ENCODE peak calls at places on chromosomes 3 and 15, in eight cellular contexts. F is left ventricle myocardium inferior, D is BJ, E is AG04449, O is brain microvascular endothelial cell, Q is hepatocyte, A is endothelial cell, H is AG09319. L is an unnamed sample.

GRCh38 chr15:44584162-44584749 is 47.3 kb downstream of the EIF3J start:
- DNase-seq in E (no peak), D (no peak), F (no peak), Q (peak), H (no peak), A (peak), O (no peak), L (no peak)

GRCh38 chr15:74954515-74954914 is 2.1 kb downstream of the RPP25 start:
- DNase-seq in A (peak), D (no peak), Q (peak), H (no peak), E (no peak), F (peak), O (peak), L (no peak)

GRCh38 chr3:131107637-131108433 is 81.2 kb downstream of the NEK11 start:
- DNase-seq in H (no peak), A (no peak), O (no peak), D (peak), Q (no peak), F (no peak), E (peak), L (no peak)

GRCh38 chr3:41265823-41266273 is 66.5 kb downstream of the CTNNB1 start:
- DNase-seq in E (peak), Q (no peak), A (no peak), F (no peak), O (peak), H (no peak), D (no peak), L (no peak)

GRCh38 chr3:192467230-192468186 is 259.8 kb downstream of the FGF12 start:
- DNase-seq in F (no peak), E (peak), H (no peak), O (peak), D (no peak), Q (peak), A (peak), L (peak)

GRCh38 chr3:141407043-141407442 is 38.7 kb downstream of the ZBTB38 start:
- DNase-seq in A (no peak), D (peak), Q (peak), O (peak), F (no peak), E (peak), H (peak), L (no peak)

GRCh38 chr3:104909721-104910120 is 457.0 kb upstream of the ALCAM start:
- DNase-seq in D (no peak), A (no peak), E (no peak), O (peak), F (no peak), H (no peak), Q (no peak), L (no peak)

GRCh38 chr3:144109944-144110343 is 138.3 kb downstream of the DIPK2A start:
- DNase-seq in D (no peak), O (no peak), E (no peak), A (no peak), F (no peak), Q (no peak), H (no peak), L (no peak)

GRCh38 chr15:84942456-84942855 is 39.2 kb upstream of the PDE8A start:
- DNase-seq in A (no peak), O (no peak), D (no peak), F (no peak), H (no peak), E (no peak), Q (no peak), L (no peak)

GRCh38 chr3:147449669-147450068 is 40.5 kb downstream of the ZIC1 start:
- DNase-seq in A (no peak), Q (no peak), O (no peak), E (no peak), F (no peak), H (no peak), D (no peak), L (no peak)

GRCh38 chr3:18188491-18188890 is 236.6 kb downstream of the SATB1 start:
- DNase-seq in O (no peak), E (no peak), D (no peak), A (no peak), Q (no peak), F (no peak), H (no peak), L (no peak)

GRCh38 chr3:106068795-106069194 is 200.0 kb upstream of the CBLB start:
- DNase-seq in Q (no peak), E (no peak), A (no peak), O (no peak), D (no peak), H (peak), F (no peak), L (no peak)

GRCh38 chr3:45583021-45583851 is 11.3 kb upstream of the LIMD1 start:
- DNase-seq in F (peak), O (no peak), E (no peak), H (no peak), Q (no peak), A (no peak), D (no peak), L (no peak)

GRCh38 chr3:8702560-8702959 is 31.0 kb upstream of the CAV3 start:
- DNase-seq in E (no peak), O (no peak), H (no peak), Q (no peak), D (no peak), F (no peak), A (peak), L (no peak)

GRCh38 chr3:81302045-81302444 is 459.4 kb downstream of the GBE1 start:
- DNase-seq in Q (peak), D (no peak), F (no peak), O (peak), A (peak), E (no peak), H (no peak), L (peak)

GRCh38 chr3:61358364-61358763 is 107.1 kb upstream of the FHIT start:
- DNase-seq in A (no peak), H (no peak), Q (peak), F (peak), E (no peak), D (no peak), O (no peak), L (no peak)

GRCh38 chr3:111229301-111229700 is 157.7 kb downstream of the NECTIN3 start:
- DNase-seq in D (no peak), E (no peak), F (no peak), H (no peak), O (no peak), A (no peak), Q (no peak), L (no peak)

GRCh38 chr3:64686446-64686908 is 1.3 kb downstream of the ADAMTS9 start:
- DNase-seq in D (no peak), O (peak), A (peak), Q (peak), E (no peak), F (no peak), H (no peak), L (peak)

GRCh38 chr3:127330385-127330784 is 42.5 kb upstream of the PRR20G start:
- DNase-seq in H (no peak), O (no peak), F (no peak), E (no peak), A (no peak), Q (no peak), D (no peak), L (no peak)

GRCh38 chr15:70039917-70040316 is 57.8 kb downstream of the TLE3 start:
- DNase-seq in H (no peak), O (no peak), A (no peak), Q (no peak), E (no peak), D (no peak), F (no peak), L (no peak)

GRCh38 chr3:47376393-47376792 is 4.4 kb upstream of the PTPN23 start:
- DNase-seq in D (no peak), E (no peak), O (no peak), A (no peak), H (no peak), Q (no peak), F (no peak), L (no peak)
- TF ChIP-seq CTCF in D (no peak), E (no peak), O (no peak), A (no peak), H (no peak), Q (no peak), F (no peak), L (no peak)

GRCh38 chr15:78306176-78306774 is 6.9 kb upstream of the SKIC8 start:
- DNase-seq in O (peak), F (no peak), H (no peak), A (no peak), Q (peak), D (no peak), E (no peak), L (no peak)

GRCh38 chr15:78302579-78302978 is 3.2 kb upstream of the SKIC8 start:
- DNase-seq in E (peak), Q (no peak), F (no peak), O (peak), H (peak), A (no peak), D (peak), L (no peak)

GRCh38 chr15:78301813-78302212 is 2.4 kb upstream of the SKIC8 start:
- DNase-seq in Q (no peak), H (no peak), O (no peak), F (no peak), E (no peak), D (no peak), A (no peak), L (no peak)

GRCh38 chr15:78303729-78304486 is 4.5 kb upstream of the SKIC8 start:
- DNase-seq in E (no peak), A (no peak), F (no peak), H (no peak), O (no peak), Q (no peak), D (no peak), L (no peak)

GRCh38 chr15:78304487-78305413 is 5.3 kb upstream of the SKIC8 start:
- DNase-seq in A (no peak), F (no peak), O (no peak), Q (no peak), E (no peak), D (no peak), H (no peak), L (no peak)
- TF ChIP-seq CTCF in A (no peak), F (no peak), O (no peak), Q (no peak), E (no peak), D (no peak), H (no peak), L (no peak)

DNA sequence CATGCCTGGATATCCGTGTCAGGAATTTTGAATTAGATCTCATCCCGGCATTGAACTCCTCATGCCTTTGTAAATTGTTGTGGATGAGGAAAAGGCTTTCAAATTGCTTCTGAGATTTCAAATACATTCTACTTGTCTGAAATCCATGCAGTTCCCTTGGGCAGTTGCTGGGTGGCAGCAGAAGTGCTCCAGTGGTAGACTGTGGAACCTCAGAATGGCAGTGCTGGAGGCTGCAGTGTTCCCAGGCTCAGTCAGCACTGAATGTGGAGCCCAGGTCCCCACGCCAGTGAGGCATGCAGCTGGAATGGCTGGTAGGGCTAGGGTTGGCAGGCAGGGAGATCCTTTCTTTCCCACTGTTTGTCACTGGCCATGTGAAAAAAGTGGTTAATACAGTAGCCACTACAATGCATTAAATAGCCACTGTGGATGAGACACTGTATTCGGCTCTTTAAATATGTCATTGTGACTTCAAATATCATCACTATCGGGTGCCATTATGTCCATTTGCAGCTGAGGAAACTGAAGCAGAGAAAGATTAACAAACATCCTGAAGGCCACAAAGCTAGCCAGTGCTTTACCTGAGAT is 98.6 kb downstream of the TPRG1 start:
- DNase-seq in H (peak), Q (peak), F (peak), E (peak), O (peak), D (no peak), A (peak), L (peak)
- TF ChIP-seq CTCF in H (peak), Q (peak), F (peak), E (peak), O (peak), D (peak), A (peak), L (peak)

GRCh38 chr3:48278884-48279559 is 38.1 kb downstream of the ZNF589 start:
- DNase-seq in O (no peak), Q (no peak), H (no peak), F (no peak), E (no peak), A (no peak), D (no peak), L (no peak)
- TF ChIP-seq CTCF in O (no peak), Q (no peak), H (no peak), F (no peak), E (no peak), A (no peak), D (no peak), L (no peak)

DNA sequence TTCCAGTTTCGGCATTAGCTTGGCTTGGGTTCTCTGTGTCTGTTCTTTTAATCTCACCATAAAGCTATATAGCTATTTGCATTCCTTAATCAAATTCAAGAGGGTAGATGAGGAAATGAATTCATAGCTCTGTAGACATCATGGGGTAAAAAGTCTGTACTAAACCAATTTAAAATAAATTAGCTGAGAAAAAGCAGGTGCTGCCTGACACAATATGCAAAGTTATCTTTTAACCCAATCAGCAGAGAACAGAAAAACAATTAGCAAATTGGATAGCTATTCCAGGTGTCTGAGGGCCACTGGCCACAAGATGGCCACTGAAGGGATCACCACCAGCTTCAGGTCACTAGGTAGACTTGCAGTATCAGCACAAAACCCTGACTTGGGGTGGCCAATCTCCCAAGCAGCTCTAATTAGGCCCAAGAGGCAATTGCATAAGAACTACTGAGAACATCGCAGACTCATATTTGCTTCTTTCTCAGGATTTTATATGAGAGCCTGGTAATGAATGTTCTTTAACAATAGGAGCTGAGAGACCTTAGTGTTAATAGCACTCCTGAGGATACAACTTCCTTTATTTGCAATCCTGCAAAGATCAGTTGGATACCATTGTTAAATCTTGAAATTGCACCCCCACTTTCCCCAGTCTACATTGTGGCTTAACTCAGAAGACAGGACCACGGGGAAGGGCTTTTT is 494.3 kb downstream of the PDCD6IP start:
- DNase-seq in D (no peak), E (no peak), F (no peak), Q (no peak), A (no peak), O (no peak), H (no peak), L (no peak)
- TF ChIP-seq CTCF in D (no peak), E (no peak), F (no peak), Q (no peak), A (no peak), O (no peak), H (no peak), L (no peak)

GRCh38 chr3:31341130-31341529 is 191.6 kb upstream of the STT3B start:
- DNase-seq in D (no peak), O (no peak), F (no peak), H (no peak), A (peak), E (no peak), Q (peak), L (no peak)
- TF ChIP-seq CTCF in D (peak), O (peak), F (peak), H (no peak), A (no peak), E (peak), Q (peak), L (peak)